ENCODE peak calls at places on chromosome 12, in six cellular contexts. C is activated B cell treated with CpG ODN at 0.5 μM for 24 hours, U is coronary artery, F is cardiac muscle cell, H is heart left ventricle, V is GM13977. Z is an unnamed sample.

GRCh38 chr12:104496336-104496735 is 39.6 kb downstream of the CHST11 start:
- DNase-seq in C (no peak), H (no peak), V (no peak), U (no peak), F (no peak), Z (no peak)

GRCh38 chr12:96810477-96810876 is 96.6 kb upstream of the NEDD1 start:
- DNase-seq in H (no peak), C (no peak), V (no peak), U (no peak), F (no peak), Z (no peak)

GRCh38 chr12:107732365-107732764 is 28.6 kb downstream of the PRDM4 start:
- DNase-seq in F (no peak), U (no peak), C (no peak), H (no peak), V (no peak), Z (no peak)

GRCh38 chr12:44603701-44604100 is 272.4 kb downstream of the NELL2 start:
- DNase-seq in F (no peak), H (no peak), V (no peak), U (no peak), C (no peak), Z (no peak)

GRCh38 chr12:93292731-93293566 is 84.8 kb upstream of the NUDT4 start:
- DNase-seq in C (no peak), U (no peak), H (no peak), F (no peak), V (no peak), Z (no peak)

GRCh38 chr12:108446766-108447165 is 68.3 kb upstream of the FICD start:
- DNase-seq in U (no peak), V (no peak), F (peak), H (no peak), C (no peak), Z (no peak)

GRCh38 chr12:19546611-19547162 is 107.4 kb downstream of the AEBP2 start:
- DNase-seq in F (peak), U (no peak), V (no peak), H (no peak), C (no peak), Z (no peak)

GRCh38 chr12:111673503-111673902 is 12.3 kb downstream of the BRAP start:
- DNase-seq in U (no peak), C (no peak), F (peak), V (no peak), H (no peak), Z (no peak)

GRCh38 chr12:86233126-86233525 is 23.1 kb downstream of the MGAT4C start:
- DNase-seq in H (no peak), V (no peak), U (no peak), C (no peak), F (no peak), Z (no peak)

GRCh38 chr12:105748806-105749600 is 389.8 kb downstream of the NUAK1 start:
- DNase-seq in F (peak), H (peak), C (no peak), V (no peak), U (peak), Z (no peak)

GRCh38 chr12:76307083-76307482 is 41.1 kb downstream of the BBS10 start:
- DNase-seq in F (no peak), C (no peak), U (no peak), V (no peak), H (no peak), Z (no peak)

GRCh38 chr12:3137268-3137761 is 60.1 kb downstream of the TSPAN9 start:
- DNase-seq in C (no peak), F (peak), H (peak), V (no peak), U (no peak), Z (no peak)

GRCh38 chr12:94405378-94406116 is 54.1 kb downstream of the CEP83 start:
- DNase-seq in F (no peak), V (peak), H (no peak), C (no peak), U (no peak), Z (no peak)

GRCh38 chr12:77925536-77926108 is 94.9 kb downstream of the NAV3 start:
- DNase-seq in V (peak), H (peak), C (no peak), U (peak), F (peak), Z (peak)

GRCh38 chr12:71303199-71303598 is 136.4 kb upstream of the LGR5 start:
- DNase-seq in H (no peak), F (peak), U (no peak), V (no peak), C (no peak), Z (no peak)

GRCh38 chr12:21416611-21417121 is 20.8 kb upstream of the PYROXD1 start:
- DNase-seq in F (no peak), C (no peak), H (no peak), V (no peak), U (no peak), Z (no peak)

GRCh38 chr12:50639721-50640120 is 124.2 kb upstream of the ATF1 start:
- DNase-seq in V (no peak), F (no peak), U (no peak), H (no peak), C (no peak), Z (no peak)

GRCh38 chr12:22535478-22535877 is 8.9 kb downstream of the C2CD5 start:
- DNase-seq in V (no peak), U (no peak), C (no peak), H (no peak), F (no peak), Z (no peak)

GRCh38 chr12:129762436-129762835 is 141.4 kb downstream of the TMEM132D start:
- DNase-seq in C (no peak), U (no peak), F (no peak), V (no peak), H (no peak), Z (no peak)

GRCh38 chr12:30850684-30851083 is 75.9 kb upstream of the TSPAN11 start:
- DNase-seq in U (no peak), V (no peak), C (no peak), H (no peak), F (no peak), Z (no peak)

GRCh38 chr12:128784030-128784770 is 39.6 kb downstream of the SLC15A4 start:
- DNase-seq in H (no peak), U (peak), F (no peak), C (no peak), V (no peak), Z (no peak)

GRCh38 chr12:111298583-111299436 is 70.1 kb downstream of the PHETA1 start:
- DNase-seq in F (peak), H (peak), U (no peak), V (peak), C (peak), Z (peak)

GRCh38 chr12:104334581-104334980 is 31.0 kb downstream of the EID3 start:
- DNase-seq in C (no peak), H (no peak), V (no peak), F (no peak), U (no peak), Z (no peak)

GRCh38 chr12:71655907-71656306 is 7.7 kb downstream of the ZFC3H1 start:
- DNase-seq in U (no peak), H (no peak), F (no peak), V (no peak), C (no peak), Z (no peak)

GRCh38 chr12:113103756-113104450 is 31.7 kb downstream of the RASAL1 start:
- DNase-seq in V (peak), F (no peak), C (no peak), H (no peak), U (no peak), Z (peak)

GRCh38 chr12:18864900-18865561 is 127.1 kb downstream of the CAPZA3 start:
- DNase-seq in C (no peak), F (peak), U (no peak), V (no peak), H (no peak), Z (no peak)

GRCh38 chr12:79911889-79912656 is 22.8 kb downstream of the PPP1R12A start:
- DNase-seq in U (no peak), H (no peak), F (peak), V (no peak), C (no peak), Z (no peak)

GRCh38 chr12:96471368-96472040 is 17.9 kb upstream of the CFAP54 start:
- DNase-seq in F (peak), H (no peak), V (no peak), C (no peak), U (no peak), Z (no peak)

GRCh38 chr12:28622416-28622815 is 432.2 kb downstream of the CCDC91 start:
- DNase-seq in V (no peak), H (no peak), U (no peak), C (no peak), F (peak), Z (no peak)

GRCh38 chr12:28618171-28618570 is 427.9 kb downstream of the CCDC91 start:
- DNase-seq in U (no peak), V (no peak), H (no peak), C (no peak), F (peak), Z (no peak)

GRCh38 chr12:28618772-28619171 is 428.5 kb downstream of the CCDC91 start:
- DNase-seq in U (no peak), C (no peak), F (peak), H (no peak), V (no peak), Z (no peak)

GRCh38 chr12:28620281-28620680 is 430.0 kb downstream of the CCDC91 start:
- DNase-seq in C (no peak), H (no peak), V (no peak), U (no peak), F (no peak), Z (no peak)
- TF ChIP-seq CTCF in C (no peak), H (no peak), V (no peak), U (no peak), F (no peak), Z (no peak)

GRCh38 chr12:54147186-54147585 is 41.6 kb downstream of the SMUG1 start:
- DNase-seq in U (no peak), H (no peak), F (no peak), C (no peak), V (no peak), Z (no peak)
- TF ChIP-seq CTCF in U (no peak), H (no peak), F (no peak), C (no peak), V (no peak), Z (no peak)

DNA sequence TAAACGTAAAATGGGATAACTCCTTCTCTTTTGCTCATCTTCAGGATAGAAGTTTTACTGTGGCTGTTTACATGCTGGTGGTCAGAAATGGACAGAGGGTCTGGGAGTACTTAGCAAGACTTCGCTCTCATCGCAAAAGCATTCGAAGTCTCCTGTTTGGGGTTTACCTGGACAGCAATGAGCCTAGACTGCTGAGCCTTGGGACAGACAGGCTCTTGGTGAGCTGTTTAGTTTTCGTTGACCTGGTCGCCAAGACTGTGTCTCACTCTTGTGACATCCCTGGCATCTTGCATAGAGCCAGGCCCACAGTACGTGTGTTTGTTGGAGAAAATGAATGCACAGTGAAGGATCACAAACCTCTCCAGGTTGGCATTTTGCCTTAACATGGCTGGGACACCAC is 42.1 kb downstream of the CFAP251 start:
- DNase-seq in F (no peak), H (no peak), U (no peak), C (no peak), V (no peak), Z (no peak)
- TF ChIP-seq CTCF in F (no peak), H (no peak), U (no peak), C (no peak), V (no peak), Z (no peak)

DNA sequence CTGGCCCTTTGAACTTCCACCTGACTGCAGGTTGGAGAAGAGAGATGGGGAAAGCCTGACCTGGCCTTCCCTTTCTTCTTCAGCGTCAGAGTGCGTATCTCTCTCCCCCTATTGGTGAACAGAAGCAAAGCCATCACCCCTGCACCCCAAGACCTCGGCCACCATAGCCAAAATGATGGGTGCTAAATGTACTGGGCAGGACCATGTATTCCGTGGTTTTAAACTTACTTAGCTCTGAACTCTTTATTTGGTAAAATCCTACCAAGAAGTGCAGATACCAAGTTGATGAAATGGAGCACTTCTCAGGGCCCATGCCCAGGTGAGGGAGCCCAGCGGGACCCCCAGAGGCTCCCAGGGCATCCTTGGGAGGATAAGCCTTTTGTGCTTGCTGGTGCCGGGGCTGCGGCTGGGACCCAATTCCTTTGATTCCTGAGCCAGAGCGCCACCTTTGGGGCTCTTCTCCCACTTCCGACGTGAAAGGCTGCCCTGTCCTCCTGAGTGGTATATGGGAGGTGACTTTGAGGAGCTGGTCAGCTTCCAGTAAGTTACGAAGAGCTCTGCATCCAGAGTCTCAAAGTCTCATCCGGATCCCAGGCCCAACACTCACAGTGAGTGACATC is 9.4 kb downstream of the CCND2 start:
- DNase-seq in V (no peak), C (no peak), H (no peak), F (no peak), U (no peak), Z (no peak)
- TF ChIP-seq CTCF in V (peak), C (no peak), H (no peak), F (no peak), U (no peak), Z (no peak)

GRCh38 chr12:120529641-120530314 is 820 bp upstream of the COQ5 start:
- DNase-seq in V (peak), F (peak), U (no peak), C (no peak), H (no peak), Z (peak)
- TF ChIP-seq CTCF in V (no peak), F (no peak), U (no peak), C (no peak), H (no peak), Z (no peak)

DNA sequence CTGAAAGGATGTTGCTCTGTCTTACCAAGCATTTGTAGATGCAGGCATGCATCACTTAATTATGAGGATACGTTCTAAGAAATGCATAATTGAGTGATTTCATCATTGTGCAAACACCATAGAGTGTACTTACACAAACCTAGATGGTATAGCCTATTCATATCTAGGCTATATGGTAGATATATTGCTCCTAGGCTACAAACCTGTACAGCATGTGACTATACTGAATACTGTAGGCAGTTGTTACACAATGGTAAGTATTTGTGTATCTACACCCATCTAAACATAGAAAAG is 75.9 kb downstream of the IFT81 start:
- DNase-seq in C (no peak), U (no peak), H (no peak), F (peak), V (no peak), Z (no peak)
- TF ChIP-seq CTCF in C (no peak), U (no peak), H (no peak), F (no peak), V (no peak), Z (no peak)

GRCh38 chr12:57590536-57590891 is 478 bp upstream of the PIP4K2C start:
- DNase-seq in U (no peak), V (no peak), C (no peak), F (no peak), H (no peak), Z (no peak)
- TF ChIP-seq CTCF in U (no peak), V (no peak), C (no peak), F (no peak), H (no peak), Z (no peak)

GRCh38 chr12:16385779-16386646 is 38.6 kb downstream of the MGST1 start:
- DNase-seq in U (no peak), H (peak), F (peak), V (peak), C (no peak), Z (no peak)
- TF ChIP-seq CTCF in U (no peak), H (peak), F (peak), V (peak), C (no peak), Z (no peak)

Z was measured in activated CD8-positive, alpha-beta T cell treated with anti-CD3 and anti-CD28 coated beads for 36 hours.